ENCODE peak calls at places on chromosomes 3 and 15, in eight cellular contexts. T is activated CD4-positive, alpha-beta T cell treated with anti-CD3 and anti-CD28 coated beads, Interleukin-2, amount 10 ng/mL, durations not matched to agents 7 days and 5 days; A is HEK293T; S is heart left ventricle; H is dermis microvascular lymphatic vessel endothelial cell; W is stimulated activated CD8-positive, alpha-beta memory T cell treated with anti-CD3 and anti-CD28 coated beads, Interleukin-4, amount 100 ng/mL, for 24 hours; Z is T1000; D is astrocyte of the cerebellum. E is an unnamed sample.

GRCh38 chr15:36609793-36610192 is 30.4 kb downstream of the CDIN1 start:
- DNase-seq in T (no peak), S (no peak), W (no peak), H (no peak), D (no peak), A (no peak), Z (no peak), E (no peak)

GRCh38 chr3:128068156-128068620 is 16.0 kb downstream of the SEC61A1 start:
- DNase-seq in D (no peak), W (no peak), H (peak), S (no peak), Z (peak), A (peak), T (peak), E (no peak)

GRCh38 chr15:63048986-63049665 is 6.6 kb downstream of the TPM1 start:
- DNase-seq in Z (no peak), D (no peak), H (peak), S (no peak), T (peak), A (no peak), W (no peak), E (peak)

GRCh38 chr15:90167121-90167520 is 34.0 kb upstream of the SEMA4B start:
- DNase-seq in W (no peak), T (no peak), A (no peak), H (no peak), S (no peak), Z (no peak), D (no peak), E (no peak)

GRCh38 chr3:125403789-125404188 is 28.7 kb upstream of the ZNF148 start:
- DNase-seq in Z (no peak), S (no peak), W (no peak), H (no peak), T (no peak), A (no peak), D (no peak), E (no peak)

GRCh38 chr15:31352911-31353811 is 26.5 kb downstream of the KLF13 start:
- DNase-seq in D (peak), H (peak), Z (no peak), W (no peak), A (no peak), T (no peak), S (peak), E (peak)

GRCh38 chr3:192481638-192482037 is 245.7 kb downstream of the FGF12 start:
- DNase-seq in A (no peak), S (no peak), D (peak), H (peak), T (no peak), W (no peak), Z (peak), E (no peak)

GRCh38 chr3:171058873-171059603 is 32.5 kb upstream of the SLC2A2 start:
- DNase-seq in Z (no peak), D (no peak), S (no peak), A (no peak), T (no peak), W (no peak), H (no peak), E (no peak)

GRCh38 chr3:23805228-23805880 is 401 bp upstream of the UBE2E1 start:
- DNase-seq in Z (no peak), S (no peak), H (no peak), T (no peak), A (no peak), D (no peak), W (no peak), E (peak)

GRCh38 chr3:24943961-24944360 is 449.3 kb upstream of the THRB start:
- DNase-seq in A (no peak), W (no peak), T (no peak), S (no peak), Z (no peak), D (no peak), H (no peak), E (no peak)

GRCh38 chr3:99355465-99355864 is 282.9 kb upstream of the COL8A1 start:
- DNase-seq in H (peak), S (no peak), Z (no peak), D (no peak), T (no peak), A (no peak), W (no peak), E (no peak)